ENCODE peak calls at places on chromosomes 16 and 17, in nine cellular contexts. C, M, W, Z, Q, A, T, F and O are unnamed samples.

GRCh38 chr16:27720731-27721547 is 171.0 kb downstream of the KATNIP start:
- DNase-seq in C (no peak), M (no peak), W (no peak), Z (no peak), Q (peak), A (no peak), T (no peak), F (no peak), O (peak)

GRCh38 chr16:66255647-66256046 is 110.8 kb upstream of the CDH5 start:
- DNase-seq in C (no peak), M (no peak), W (no peak), Z (no peak), Q (no peak), A (no peak), T (no peak), F (no peak), O (no peak)

GRCh38 chr16:10069374-10069773 is 112.9 kb downstream of the GRIN2A start:
- DNase-seq in C (no peak), M (no peak), W (no peak), Z (no peak), Q (no peak), A (no peak), T (no peak), F (no peak), O (peak)

GRCh38 chr16:19375561-19376158 is 42.0 kb upstream of the TMC5 start:
- DNase-seq in C (peak), M (peak), W (peak), Z (no peak), Q (peak), A (peak), T (no peak), F (peak), O (no peak)

GRCh38 chr17:2792541-2793169 is 3.6 kb upstream of the RAP1GAP2 start:
- DNase-seq in C (no peak), M (no peak), W (no peak), Z (no peak), Q (no peak), A (no peak), T (no peak), F (no peak), O (no peak)

GRCh38 chr16:63816304-63816703 is 1305.6 kb downstream of the CDH11 start:
- DNase-seq in C (no peak), M (no peak), W (no peak), Z (no peak), Q (no peak), A (no peak), T (no peak), F (no peak), O (no peak)

GRCh38 chr16:19179890-19180490 is 11.9 kb downstream of the SYT17 start:
- DNase-seq in C (no peak), M (peak), W (peak), Z (peak), Q (peak), A (peak), T (no peak), F (peak), O (peak)

GRCh38 chr17:34299017-34299416 is 13.5 kb downstream of the CCL11 start:
- DNase-seq in C (no peak), M (no peak), W (no peak), Z (no peak), Q (no peak), A (no peak), T (no peak), F (no peak), O (no peak)

GRCh38 chr17:74758846-74759163 is 10.4 kb downstream of the NHERF1 start:
- DNase-seq in C (no peak), M (no peak), W (peak), Z (no peak), Q (no peak), A (no peak), T (no peak), F (peak), O (no peak)

GRCh38 chr16:85665929-85666328 is 22.8 kb downstream of the GINS2 start:
- DNase-seq in C (no peak), M (no peak), W (no peak), Z (no peak), Q (no peak), A (no peak), T (peak), F (no peak), O (no peak)

GRCh38 chr16:46922239-46922638 is 38.1 kb downstream of the GPT2 start:
- DNase-seq in C (no peak), M (no peak), W (no peak), Z (no peak), Q (no peak), A (no peak), T (no peak), F (no peak), O (no peak)

GRCh38 chr17:58380207-58381123 is 28.5 kb upstream of the SUPT4H1 start:
- DNase-seq in C (no peak), M (no peak), W (no peak), Z (no peak), Q (no peak), A (no peak), T (no peak), F (no peak), O (no peak)

GRCh38 chr17:19238167-19238505 is 970 bp downstream of the EPN2 start:
- DNase-seq in C (no peak), M (no peak), W (no peak), Z (no peak), Q (peak), A (peak), T (peak), F (peak), O (peak)

GRCh38 chr16:19382887-19383816 is 34.5 kb upstream of the TMC5 start:
- DNase-seq in C (no peak), M (no peak), W (no peak), Z (no peak), Q (no peak), A (no peak), T (no peak), F (no peak), O (no peak)

GRCh38 chr17:43368740-43369506 is 29.9 kb upstream of the ARL4D start:
- DNase-seq in C (no peak), M (peak), W (peak), Z (no peak), Q (peak), A (peak), T (peak), F (peak), O (peak)

GRCh38 chr17:5788266-5788900 is 204.1 kb upstream of the NLRP1 start:
- DNase-seq in C (no peak), M (no peak), W (peak), Z (no peak), Q (no peak), A (no peak), T (no peak), F (no peak), O (no peak)

GRCh38 chr17:48074322-48075054 is 26.3 kb downstream of the NFE2L1 start:
- DNase-seq in C (no peak), M (peak), W (peak), Z (no peak), Q (peak), A (peak), T (no peak), F (peak), O (peak)

GRCh38 chr17:28338056-28338768 is 2.7 kb downstream of the TNFAIP1 start:
- DNase-seq in C (no peak), M (no peak), W (peak), Z (no peak), Q (no peak), A (no peak), T (no peak), F (no peak), O (no peak)

GRCh38 chr16:53913082-53913870 is 209.3 kb downstream of the FTO start:
- DNase-seq in C (no peak), M (no peak), W (peak), Z (no peak), Q (peak), A (peak), T (no peak), F (peak), O (peak)

GRCh38 chr17:65228734-65229390 is 91.7 kb downstream of the RGS9 start:
- DNase-seq in C (peak), M (no peak), W (peak), Z (peak), Q (no peak), A (no peak), T (no peak), F (no peak), O (no peak)

GRCh38 chr16:69324013-69324531 is 6.3 kb downstream of the PDF start:
- DNase-seq in C (no peak), M (no peak), W (no peak), Z (no peak), Q (peak), A (no peak), T (peak), F (peak), O (peak)

GRCh38 chr17:43399839-43400328 is 1.1 kb downstream of the ARL4D start:
- DNase-seq in C (no peak), M (no peak), W (no peak), Z (no peak), Q (no peak), A (peak), T (peak), F (no peak), O (no peak)

GRCh38 chr16:15856901-15857778 is at the start of gene MYH11:
- DNase-seq in C (no peak), M (no peak), W (no peak), Z (no peak), Q (peak), A (no peak), T (no peak), F (peak), O (no peak)

GRCh38 chr17:64128787-64129514 is 993 bp downstream of the ERN1 start:
- DNase-seq in C (no peak), M (no peak), W (no peak), Z (no peak), Q (no peak), A (peak), T (no peak), F (peak), O (no peak)

GRCh38 chr16:56400458-56400857 is 24.9 kb downstream of the AMFR start:
- DNase-seq in C (no peak), M (no peak), W (no peak), Z (no peak), Q (no peak), A (no peak), T (no peak), F (no peak), O (no peak)

GRCh38 chr16:48498761-48499600 is 111.0 kb downstream of the N4BP1 start:
- DNase-seq in C (no peak), M (peak), W (peak), Z (no peak), Q (peak), A (peak), T (peak), F (peak), O (peak)

GRCh38 chr17:66317629-66318028 is 15.2 kb downstream of the PRKCA start:
- DNase-seq in C (no peak), M (no peak), W (peak), Z (no peak), Q (no peak), A (no peak), T (no peak), F (no peak), O (no peak)

GRCh38 chr17:8079291-8080207 is 8.0 kb downstream of the ALOX12B start:
- DNase-seq in C (no peak), M (peak), W (peak), Z (peak), Q (peak), A (peak), T (peak), F (peak), O (peak)

GRCh38 chr16:8173111-8173644 is 417.1 kb downstream of the TMEM114 start:
- DNase-seq in C (peak), M (peak), W (peak), Z (no peak), Q (peak), A (peak), T (peak), F (peak), O (peak)

GRCh38 chr16:17518441-17518840 is 47.7 kb upstream of the XYLT1 start:
- DNase-seq in C (no peak), M (no peak), W (peak), Z (no peak), Q (no peak), A (no peak), T (no peak), F (no peak), O (no peak)

GRCh38 chr17:49577978-49578893 is 2.6 kb downstream of the NXPH3 start:
- DNase-seq in C (no peak), M (no peak), W (no peak), Z (no peak), Q (no peak), A (no peak), T (no peak), F (no peak), O (no peak)

GRCh38 chr17:49575524-49576120 is at the start of gene NXPH3:
- DNase-seq in C (no peak), M (peak), W (peak), Z (peak), Q (peak), A (peak), T (peak), F (peak), O (peak)

GRCh38 chr17:49576121-49576905 is 642 bp downstream of the NXPH3 start:
- DNase-seq in C (no peak), M (no peak), W (peak), Z (no peak), Q (peak), A (peak), T (no peak), F (no peak), O (peak)

GRCh38 chr17:49577651-49577935 is 1.9 kb downstream of the NXPH3 start:
- DNase-seq in C (no peak), M (no peak), W (no peak), Z (no peak), Q (no peak), A (no peak), T (no peak), F (no peak), O (no peak)

DNA sequence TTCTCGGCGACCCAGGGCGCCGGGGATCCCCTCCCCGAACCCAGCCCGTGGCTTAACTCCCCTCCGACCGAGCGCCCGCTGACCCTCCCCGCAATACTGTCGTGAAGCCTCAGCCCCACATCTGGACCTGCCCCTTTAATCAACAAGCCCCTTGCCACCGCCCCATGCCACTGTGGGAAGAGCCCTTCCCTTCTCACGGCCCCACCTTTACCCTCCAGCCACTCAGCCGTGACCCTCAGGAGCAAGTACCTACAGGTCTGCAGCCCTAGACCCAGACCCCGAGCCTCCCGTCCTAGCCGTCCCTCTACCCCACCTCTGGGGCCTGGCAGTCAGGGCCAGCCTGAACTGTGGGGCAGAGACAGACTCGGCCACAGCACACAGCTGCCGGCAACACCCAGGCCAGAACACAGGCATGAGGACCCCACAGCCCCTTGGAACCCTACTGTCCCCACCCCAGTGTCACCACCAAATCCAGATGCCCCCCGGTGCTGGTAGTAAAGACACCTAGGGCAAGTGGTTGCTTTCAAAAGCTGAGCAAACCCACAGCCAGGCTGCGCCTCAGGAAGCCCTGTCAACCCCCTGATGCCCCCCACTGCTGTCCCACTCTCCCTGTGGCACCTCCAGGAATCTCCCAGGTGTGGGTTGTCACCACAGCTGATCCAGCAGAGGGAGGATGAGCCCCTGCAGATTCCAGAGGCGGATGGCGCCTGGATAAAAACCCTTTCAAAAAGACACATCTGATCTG is 1.4 kb downstream of the NXPH3 start:
- DNase-seq in C (no peak), M (no peak), W (no peak), Z (no peak), Q (no peak), A (no peak), T (no peak), F (no peak), O (no peak)
- TF ChIP-seq POLR2A in C (no peak), M (no peak), W (no peak), Z (no peak), Q (no peak), A (no peak), T (no peak), F (no peak), O (no peak)

GRCh38 chr17:81666092-81666341 is 388 bp downstream of the OXLD1 start:
- DNase-seq in C (no peak), M (peak), W (peak), Z (no peak), Q (no peak), A (no peak), T (no peak), F (no peak), O (no peak)

GRCh38 chr17:81667754-81668153 is 1.2 kb downstream of the CCDC137 start:
- DNase-seq in C (no peak), M (no peak), W (no peak), Z (no peak), Q (no peak), A (no peak), T (no peak), F (no peak), O (no peak)

GRCh38 chr17:81665205-81666091 is 957 bp downstream of the OXLD1 start:
- DNase-seq in C (no peak), M (peak), W (peak), Z (peak), Q (no peak), A (peak), T (no peak), F (peak), O (no peak)

GRCh38 chr17:81664051-81664470 is 2.3 kb downstream of the OXLD1 start:
- DNase-seq in C (no peak), M (no peak), W (no peak), Z (no peak), Q (no peak), A (no peak), T (no peak), F (no peak), O (no peak)

GRCh38 chr17:81666342-81667191 is at the start of the genes CCDC137 and OXLD1:
- DNase-seq in C (peak), M (peak), W (peak), Z (peak), Q (peak), A (peak), T (peak), F (peak), O (peak)
- TF ChIP-seq POLR2A in C (peak), M (peak), W (peak), Z (peak), Q (peak), A (peak), T (peak), F (peak), O (peak)

GRCh38 chr17:76103274-76104139 is at the start of gene EXOC7:
- DNase-seq in C (peak), M (peak), W (peak), Z (peak), Q (peak), A (peak), T (peak), F (peak), O (peak)
- TF ChIP-seq POLR2A in C (peak), M (peak), W (peak), Z (peak), Q (peak), A (peak), T (peak), F (peak), O (peak)

GRCh38 chr16:50024684-50025543 is at the start of gene CNEP1R1:
- DNase-seq in C (peak), M (peak), W (peak), Z (peak), Q (peak), A (peak), T (peak), F (peak), O (peak)
- TF ChIP-seq POLR2A in C (peak), M (peak), W (peak), Z (peak), Q (peak), A (peak), T (peak), F (peak), O (no peak)

DNA sequence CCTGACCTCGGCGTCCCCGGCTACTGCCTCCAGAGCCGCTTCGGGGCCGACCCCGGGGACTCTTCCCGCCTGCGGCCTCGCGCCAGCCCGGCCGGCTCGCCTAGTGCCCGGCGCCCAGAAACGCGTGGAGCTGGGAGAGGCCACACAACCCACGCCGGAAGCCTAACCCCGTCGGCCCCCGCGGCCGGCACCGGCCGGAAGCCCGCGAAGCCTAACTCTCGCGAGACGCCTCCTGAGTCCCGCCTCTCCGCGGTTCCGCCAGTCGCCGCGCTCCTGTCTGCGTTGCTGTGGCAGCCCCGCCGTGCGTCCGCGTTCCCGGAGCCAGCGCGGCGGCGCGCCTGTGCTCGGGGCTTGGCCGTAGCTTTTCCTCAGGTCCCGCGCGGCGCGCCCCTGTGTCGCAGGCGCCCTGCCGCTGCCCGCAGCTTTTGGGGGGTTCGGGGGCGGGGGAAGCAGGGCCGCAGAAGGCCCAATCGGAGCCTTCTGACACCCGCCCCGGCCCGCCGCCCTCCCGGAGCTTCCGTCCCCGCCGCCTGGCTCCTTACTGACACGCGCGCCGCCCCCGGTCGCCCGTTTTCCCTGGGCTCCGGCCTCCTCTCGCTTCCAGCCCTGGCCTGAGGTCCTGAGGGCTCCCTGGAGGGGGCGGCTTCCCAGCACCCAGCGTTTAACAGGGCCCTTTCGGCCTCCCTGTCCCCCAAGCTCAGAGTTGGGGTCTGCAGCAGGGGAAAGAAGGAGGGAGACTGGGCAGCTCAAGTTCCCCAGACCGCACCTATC is 21.7 kb downstream of the NPTX1 start:
- DNase-seq in C (peak), M (peak), W (peak), Z (peak), Q (peak), A (peak), T (peak), F (peak), O (peak)
- TF ChIP-seq POLR2A in C (peak), M (peak), W (peak), Z (peak), Q (peak), A (peak), T (peak), F (peak), O (no peak)

GRCh38 chr17:20852541-20853370 is 190.1 kb downstream of the USP22 start:
- DNase-seq in C (no peak), M (no peak), W (no peak), Z (no peak), Q (peak), A (peak), T (no peak), F (peak), O (no peak)
- TF ChIP-seq POLR2A in C (no peak), M (no peak), W (no peak), Z (no peak), Q (no peak), A (no peak), T (no peak), F (no peak), O (no peak)

GRCh38 chr17:78186689-78187595 is at the start of the genes AFMID and TK1:
- DNase-seq in C (peak), M (peak), W (peak), Z (peak), Q (peak), A (peak), T (peak), F (peak), O (peak)
- TF ChIP-seq POLR2A in C (peak), M (peak), W (peak), Z (peak), Q (no peak), A (peak), T (peak), F (peak), O (peak)

DNA sequence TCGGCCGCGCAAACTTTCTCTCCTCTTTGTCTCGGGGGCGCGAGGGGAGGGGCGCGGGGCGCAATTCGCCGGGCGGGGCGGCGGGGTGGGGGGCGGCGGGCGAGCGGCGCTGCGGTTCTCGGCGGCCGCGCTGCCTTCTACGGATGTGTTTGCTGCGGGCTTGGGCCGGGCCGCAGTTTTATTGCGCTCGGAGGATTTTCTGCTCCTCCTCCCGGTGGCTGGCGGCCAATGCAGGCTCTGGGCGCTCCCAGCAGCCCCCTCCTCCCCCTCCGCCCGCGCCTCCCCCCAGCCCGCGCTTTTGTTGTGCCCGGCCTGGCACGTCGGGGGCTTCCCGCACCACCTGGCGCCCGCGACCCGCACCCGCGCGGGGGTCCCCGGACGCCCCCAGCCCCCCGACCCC is at the start of gene TIMP2:
- DNase-seq in C (no peak), M (peak), W (peak), Z (no peak), Q (peak), A (peak), T (peak), F (peak), O (peak)
- TF ChIP-seq POLR2A in C (peak), M (peak), W (peak), Z (no peak), Q (peak), A (peak), T (no peak), F (no peak), O (peak)